ENCODE peak calls at places on chromosomes 6 and 20, in seven cellular contexts. X is spleen; D is CD4-positive, alpha-beta T cell; M is effector memory CD4-positive, alpha-beta T cell; I is NB4; Y is EH; E is tibial nerve. B is an unnamed sample.

GRCh38 chr20:54879393-54879792 is 404.0 kb downstream of the DOK5 start:
- DNase-seq in D (no peak), Y (no peak), I (no peak), M (no peak), E (no peak), X (no peak), B (no peak)

GRCh38 chr6:160679402-160679769 is 15.3 kb upstream of the LPA start:
- DNase-seq in Y (no peak), E (no peak), X (no peak), D (no peak), M (no peak), I (no peak), B (no peak)

GRCh38 chr20:53643031-53643832 is 49.6 kb upstream of the ZNF217 start:
- DNase-seq in I (peak), Y (peak), E (no peak), M (peak), X (peak), D (peak), B (no peak)

GRCh38 chr20:60993647-60994046 is 258.4 kb upstream of the CDH4 start:
- DNase-seq in I (peak), X (no peak), D (no peak), Y (no peak), M (no peak), E (no peak), B (no peak)

GRCh38 chr20:49210101-49210749 is 9.0 kb upstream of the DDX27 start:
- DNase-seq in Y (peak), D (no peak), I (no peak), E (no peak), M (no peak), X (no peak), B (no peak)

GRCh38 chr20:38434310-38434741 is 802 bp downstream of the SNHG17 start:
- DNase-seq in X (peak), E (no peak), D (peak), Y (peak), M (peak), I (peak), B (peak)

GRCh38 chr20:59598625-59599310 is 5.6 kb upstream of the PHACTR3 start:
- DNase-seq in I (peak), M (no peak), Y (peak), X (no peak), E (no peak), D (no peak), B (no peak)

GRCh38 chr6:135212935-135213334 is 31.8 kb downstream of the MYB start:
- DNase-seq in E (no peak), D (no peak), Y (peak), X (no peak), M (no peak), I (no peak), B (no peak)